ENCODE peak calls at places on chromosomes 11 and 22, in six cellular contexts. F is stimulated activated CD4-positive, alpha-beta T cell treated with anti-CD3 and anti-CD28 coated beads, Interleukin-12 subunit alpha, Interleukin-12 subunit beta, amount 100 ng/mL, for 24 hours; Y is adipocyte; A is activated CD4-positive, alpha-beta T cell treated with anti-CD3 and anti-CD28 coated beads for 48 hours; H is foreskin melanocyte; P is non-pigmented ciliary epithelial cell. E is an unnamed sample.

GRCh38 chr11:43578346-43579170 is 102.0 kb upstream of the HSD17B12 start:
- DNase-seq in F (no peak), Y (peak), A (peak), H (no peak), P (peak), E (no peak)

GRCh38 chr11:96426356-96427103 is 36.7 kb downstream of the JRKL start:
- DNase-seq in F (no peak), Y (peak), A (no peak), H (peak), P (peak), E (no peak)

GRCh38 chr11:129960216-129961214 is 42.1 kb downstream of the PRDM10 start:
- DNase-seq in F (no peak), Y (peak), A (peak), H (peak), P (peak), E (peak)

GRCh38 chr11:19715373-19715772 is 2.7 kb downstream of the NAV2 start:
- DNase-seq in F (no peak), Y (peak), A (no peak), H (no peak), P (peak), E (peak)

GRCh38 chr22:27487600-27488450 is 313.7 kb downstream of the MN1 start:
- DNase-seq in F (no peak), Y (peak), A (no peak), H (no peak), P (no peak), E (no peak)

GRCh38 chr11:36509265-36509664 is 807 bp downstream of the TRAF6 start:
- DNase-seq in F (no peak), Y (peak), A (no peak), H (no peak), P (no peak), E (no peak)

GRCh38 chr22:38727123-38727522 is 21.4 kb downstream of the GTPBP1 start:
- DNase-seq in F (no peak), Y (no peak), A (no peak), H (no peak), P (no peak), E (no peak)

GRCh38 chr11:115848080-115848479 is 343.9 kb upstream of the CADM1 start:
- DNase-seq in F (no peak), Y (no peak), A (no peak), H (no peak), P (no peak), E (no peak)

GRCh38 chr11:9280655-9281301 is 15.6 kb upstream of the DENND5A start:
- DNase-seq in F (peak), Y (peak), A (peak), H (no peak), P (peak), E (peak)

GRCh38 chr22:18952022-18952421 is 15.9 kb upstream of the PRODH start:
- DNase-seq in F (no peak), Y (no peak), A (no peak), H (no peak), P (no peak), E (no peak)

GRCh38 chr11:69888671-69889076 is 69.5 kb upstream of the FGF3 start:
- DNase-seq in F (peak), Y (peak), A (peak), H (no peak), P (no peak), E (peak)

GRCh38 chr11:33449798-33450197 is 192.6 kb downstream of the HIPK3 start:
- DNase-seq in F (no peak), Y (peak), A (no peak), H (no peak), P (no peak), E (no peak)

GRCh38 chr11:114073506-114074381 is 14.2 kb downstream of the ZBTB16 start:
- DNase-seq in F (no peak), Y (no peak), A (no peak), H (no peak), P (no peak), E (no peak)

GRCh38 chr11:47177229-47177845 is 658 bp upstream of the ARFGAP2 start:
- DNase-seq in F (peak), Y (peak), A (peak), H (peak), P (no peak), E (no peak)

GRCh38 chr11:14414470-14415461 is 55.8 kb upstream of the RRAS2 start:
- DNase-seq in F (peak), Y (no peak), A (peak), H (no peak), P (no peak), E (no peak)

GRCh38 chr11:119319702-119320592 is 3.0 kb upstream of the MCAM start:
- DNase-seq in F (no peak), Y (no peak), A (no peak), H (no peak), P (no peak), E (no peak)

GRCh38 chr11:104916442-104916841 is 18.2 kb upstream of the CASP12 start:
- DNase-seq in F (no peak), Y (peak), A (no peak), H (no peak), P (no peak), E (no peak)

GRCh38 chr22:43399980-43400358 is 11.8 kb upstream of the MPPED1 start:
- DNase-seq in F (no peak), Y (no peak), A (no peak), H (no peak), P (no peak), E (no peak)

GRCh38 chr11:115659061-115659963 is 155.1 kb upstream of the CADM1 start:
- DNase-seq in F (no peak), Y (peak), A (no peak), H (no peak), P (no peak), E (no peak)

GRCh38 chr11:114250993-114251796 is 45.0 kb upstream of the NNMT start:
- DNase-seq in F (no peak), Y (no peak), A (no peak), H (no peak), P (no peak), E (no peak)

GRCh38 chr11:92978226-92979111 is 9.0 kb downstream of the MTNR1B start:
- DNase-seq in F (no peak), Y (no peak), A (no peak), H (peak), P (no peak), E (no peak)

GRCh38 chr11:68099474-68100405 is 21.4 kb downstream of the CHKA start:
- DNase-seq in F (no peak), Y (no peak), A (peak), H (peak), P (no peak), E (no peak)

GRCh38 chr11:106424111-106424510 is 346.6 kb downstream of the AASDHPPT start:
- DNase-seq in F (no peak), Y (peak), A (no peak), H (peak), P (peak), E (peak)

GRCh38 chr11:47847892-47848635 is at the start of gene NUP160:
- DNase-seq in F (peak), Y (peak), A (peak), H (peak), P (no peak), E (no peak)

GRCh38 chr11:73660497-73661034 is 14.2 kb downstream of the PLEKHB1 start:
- DNase-seq in F (no peak), Y (no peak), A (no peak), H (no peak), P (no peak), E (no peak)

GRCh38 chr11:63551889-63552266 is 11.3 kb downstream of the PLAAT2 start:
- DNase-seq in F (no peak), Y (no peak), A (peak), H (no peak), P (no peak), E (no peak)

GRCh38 chr11:131504199-131504949 is 134.0 kb downstream of the NTM start:
- DNase-seq in F (no peak), Y (peak), A (no peak), H (no peak), P (no peak), E (no peak)

GRCh38 chr11:121336279-121336947 is 43.8 kb downstream of the SC5D start:
- DNase-seq in F (no peak), Y (no peak), A (no peak), H (peak), P (no peak), E (no peak)

GRCh38 chr11:93529707-93530467 is 13.3 kb downstream of the SMCO4 start:
- DNase-seq in F (no peak), Y (peak), A (no peak), H (no peak), P (no peak), E (no peak)

GRCh38 chr11:95241673-95242072 is 10.7 kb upstream of the SESN3 start:
- DNase-seq in F (no peak), Y (no peak), A (no peak), H (no peak), P (no peak), E (no peak)

GRCh38 chr11:86314636-86315035 is 12.6 kb downstream of the HIKESHI start:
- DNase-seq in F (no peak), Y (no peak), A (no peak), H (no peak), P (no peak), E (no peak)

GRCh38 chr11:119832536-119832935 is 103.5 kb upstream of the NECTIN1 start:
- DNase-seq in F (no peak), Y (peak), A (no peak), H (no peak), P (peak), E (no peak)

GRCh38 chr11:126823271-126823670 is 177.3 kb downstream of the KIRREL3 start:
- DNase-seq in F (no peak), Y (no peak), A (no peak), H (no peak), P (no peak), E (no peak)

GRCh38 chr11:31474083-31474482 is 35.3 kb downstream of the IMMP1L start:
- DNase-seq in F (no peak), Y (no peak), A (no peak), H (no peak), P (no peak), E (no peak)

E was measured in skeletal muscle cell.